ENCODE peak calls at places on chromosomes 16 and 17, in four cellular contexts. S, M, U and R are unnamed samples.

GRCh38 chr16:3112881-3113574 is 642 bp downstream of the ZNF205 start:
- DNase-seq in M (no peak), U (no peak), S (no peak), R (no peak)

GRCh38 chr16:35741546-35741945 is 2282.1 kb downstream of the TP53TG3F start:
- DNase-seq in S (no peak), M (no peak), U (no peak), R (no peak)

GRCh38 chr17:80297996-80298560 is 37.4 kb downstream of the RNF213 start:
- DNase-seq in S (no peak), U (no peak), M (no peak), R (no peak)

GRCh38 chr17:40341808-40342574 is 22.5 kb downstream of the GJD3 start:
- DNase-seq in U (peak), M (no peak), S (peak), R (peak)

GRCh38 chr17:51006601-51007000 is 114.1 kb downstream of the SPAG9 start:
- DNase-seq in U (no peak), S (no peak), M (no peak), R (no peak)

GRCh38 chr17:50765454-50766221 is 1.7 kb downstream of the ANKRD40CL start:
- DNase-seq in M (peak), U (peak), S (no peak), R (no peak)

GRCh38 chr17:28896884-28897768 is at the start of gene FLOT2:
- DNase-seq in M (peak), S (peak), U (peak), R (peak)

GRCh38 chr16:66705790-66706505 is 9.4 kb upstream of the CMTM4 start:
- DNase-seq in U (peak), M (no peak), S (no peak), R (no peak)

GRCh38 chr17:8311131-8311790 is 1.2 kb downstream of the ARHGEF15 start:
- DNase-seq in S (no peak), U (no peak), M (no peak), R (no peak)

GRCh38 chr17:35056013-35056412 is 7.5 kb downstream of the RFFL start:
- DNase-seq in S (no peak), U (no peak), M (no peak), R (no peak)

GRCh38 chr17:16938496-16939270 is 33.2 kb downstream of the TNFRSF13B start:
- DNase-seq in U (no peak), M (no peak), S (no peak), R (no peak)

GRCh38 chr16:3950343-3951193 is 70.1 kb upstream of the CREBBP start:
- DNase-seq in M (no peak), U (peak), S (peak), R (peak)

GRCh38 chr17:27946521-27946920 is 53.4 kb upstream of the LYRM9 start:
- DNase-seq in U (no peak), M (no peak), S (no peak), R (no peak)

GRCh38 chr17:45973943-45974859 is 24.8 kb upstream of the STH start:
- DNase-seq in M (no peak), S (no peak), U (no peak), R (no peak)

GRCh38 chr17:43360376-43360738 is 38.4 kb upstream of the ARL4D start:
- DNase-seq in U (peak), S (peak), M (peak), R (peak)

GRCh38 chr17:12672944-12673343 is 7.3 kb downstream of the MYOCD start:
- DNase-seq in M (no peak), U (no peak), S (no peak), R (no peak)

GRCh38 chr16:30051518-30051917 is 14.0 kb upstream of the ALDOA start:
- DNase-seq in M (no peak), S (peak), U (no peak), R (no peak)

GRCh38 chr17:45119964-45120363 is 12.4 kb downstream of the PLCD3 start:
- DNase-seq in U (no peak), M (no peak), S (no peak), R (no peak)

GRCh38 chr16:50696575-50697420 is 3.4 kb downstream of the NOD2 start:
- DNase-seq in S (peak), M (peak), U (peak), R (peak)

GRCh38 chr17:37276475-37276874 is 99.3 kb upstream of the C17orf78 start:
- DNase-seq in M (no peak), S (peak), U (no peak), R (peak)

GRCh38 chr17:16417896-16418683 is 2.7 kb downstream of the TRPV2 start:
- DNase-seq in S (peak), U (no peak), M (no peak), R (no peak)

GRCh38 chr17:45431531-45432404 is 902 bp downstream of the ARHGAP27 start:
- DNase-seq in M (peak), S (peak), U (peak), R (peak)

GRCh38 chr17:18191967-18192366 is 8.3 kb downstream of the ALKBH5 start:
- DNase-seq in S (no peak), M (no peak), U (no peak), R (peak)
- TF ChIP-seq CTCF in S (peak), M (peak), U (no peak), R (no peak)

GRCh38 chr16:55494994-55495421 is 13.9 kb upstream of the LPCAT2 start:
- DNase-seq in M (no peak), U (peak), S (peak), R (peak)
- TF ChIP-seq CTCF in M (peak), U (no peak), S (peak), R (no peak)

GRCh38 chr16:23013484-23013883 is 135.8 kb downstream of the USP31 start:
- DNase-seq in S (peak), U (no peak), M (no peak), R (peak)
- TF ChIP-seq CTCF in S (peak), U (no peak), M (peak), R (no peak)

GRCh38 chr17:75864448-75864871 is 9.3 kb upstream of the WBP2 start:
- DNase-seq in U (peak), S (no peak), M (peak), R (no peak)

GRCh38 chr17:75856062-75856681 is 1.0 kb upstream of the WBP2 start:
- DNase-seq in U (no peak), M (peak), S (peak), R (peak)

DNA sequence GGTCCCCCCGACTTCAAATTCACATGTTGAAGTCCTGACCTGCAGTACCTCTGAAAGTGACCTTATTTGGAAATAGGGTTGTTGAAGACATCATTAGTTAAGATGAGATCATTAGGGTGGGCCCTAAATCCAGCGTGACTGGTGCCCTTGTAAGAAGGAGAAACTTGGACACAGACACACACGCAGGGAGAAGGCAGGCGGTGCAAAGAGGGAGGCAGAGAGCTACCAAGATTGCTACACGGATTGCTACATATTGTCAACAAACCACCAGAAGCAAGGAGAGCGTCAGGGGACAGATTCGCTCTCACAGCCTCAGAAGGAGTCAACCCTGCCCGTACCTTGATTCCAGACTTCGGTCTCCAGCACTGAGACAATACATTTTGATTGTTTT is 6.8 kb upstream of the WBP2 start:
- DNase-seq in M (no peak), S (no peak), U (no peak), R (no peak)
- TF ChIP-seq CTCF in M (no peak), S (no peak), U (no peak), R (no peak)